ENCODE peak calls at places on chromosome 15, in five cellular contexts. D, J, M, B and X are unnamed samples.

GRCh38 chr15:61921093-61921492 is 139.2 kb downstream of the VPS13C start:
- ATAC-seq in D (no peak), J (no peak), M (no peak), B (no peak), X (no peak)

GRCh38 chr15:54803987-54804386 is 392.8 kb downstream of the RSL24D1 start:
- ATAC-seq in D (no peak), J (no peak), M (no peak), B (no peak), X (no peak)

GRCh38 chr15:38598749-38599148 is 34.1 kb upstream of the RASGRP1 start:
- ATAC-seq in D (no peak), J (no peak), M (peak), B (no peak), X (peak)

GRCh38 chr15:100880139-100880896 is 687 bp downstream of the ALDH1A3 start:
- ATAC-seq in D (peak), J (peak), M (no peak), B (no peak), X (no peak)

GRCh38 chr15:80208758-80209734 is 43.0 kb downstream of the CTXND1 start:
- ATAC-seq in D (no peak), J (no peak), M (no peak), B (no peak), X (no peak)

GRCh38 chr15:99502661-99503060 is 63.1 kb upstream of the MEF2A start:
- ATAC-seq in D (no peak), J (no peak), M (no peak), B (no peak), X (no peak)

GRCh38 chr15:25542648-25543047 is 103.8 kb upstream of the UBE3A start:
- ATAC-seq in D (no peak), J (no peak), M (no peak), B (no peak), X (no peak)

GRCh38 chr15:63968122-63968524 is 78.2 kb downstream of the DAPK2 start:
- ATAC-seq in D (peak), J (peak), M (no peak), B (peak), X (no peak)

GRCh38 chr15:35697549-35698299 is 151.8 kb upstream of the DPH6 start:
- ATAC-seq in D (peak), J (peak), M (no peak), B (peak), X (peak)

GRCh38 chr15:68285243-68285980 is 7.9 kb downstream of the FEM1B start:
- ATAC-seq in D (peak), J (no peak), M (no peak), B (peak), X (no peak)

GRCh38 chr15:78340243-78341056 is at the start of gene CRABP1:
- ATAC-seq in D (peak), J (no peak), M (no peak), B (peak), X (no peak)

GRCh38 chr15:25846377-25846776 is 16.8 kb downstream of the ATP10A start:
- ATAC-seq in D (peak), J (peak), M (peak), B (no peak), X (no peak)

GRCh38 chr15:57324590-57324890 is 51.8 kb upstream of the CGNL1 start:
- ATAC-seq in D (no peak), J (no peak), M (no peak), B (no peak), X (no peak)

GRCh38 chr15:35000511-35000910 is 12.4 kb upstream of the ZNF770 start:
- ATAC-seq in D (no peak), J (no peak), M (no peak), B (no peak), X (peak)

GRCh38 chr15:66654718-66655375 is 47.2 kb upstream of the SMAD6 start:
- ATAC-seq in D (peak), J (peak), M (no peak), B (peak), X (peak)

GRCh38 chr15:90419738-90420487 is 31.9 kb downstream of the IQGAP1 start:
- ATAC-seq in D (peak), J (peak), M (no peak), B (peak), X (peak)

GRCh38 chr15:85865070-85865684 is 70.5 kb upstream of the KLHL25 start:
- ATAC-seq in D (peak), J (peak), M (no peak), B (peak), X (no peak)

GRCh38 chr15:43330780-43331086 is 360 bp upstream of the LCMT2 start:
- ATAC-seq in D (no peak), J (no peak), M (peak), B (no peak), X (no peak)

GRCh38 chr15:25783607-25784131 is 79.5 kb downstream of the ATP10A start:
- ATAC-seq in D (no peak), J (peak), M (no peak), B (no peak), X (no peak)

GRCh38 chr15:46111730-46112129 is 476.9 kb downstream of the SQOR start:
- ATAC-seq in D (no peak), J (peak), M (no peak), B (no peak), X (no peak)

GRCh38 chr15:80483656-80484055 is 79.5 kb downstream of the ARNT2 start:
- ATAC-seq in D (no peak), J (peak), M (no peak), B (no peak), X (no peak)

GRCh38 chr15:64699767-64700388 is 75.5 kb downstream of the RBPMS2 start:
- ATAC-seq in D (no peak), J (peak), M (no peak), B (no peak), X (peak)

GRCh38 chr15:48785195-48785594 is 25.7 kb downstream of the CEP152 start:
- ATAC-seq in D (no peak), J (no peak), M (no peak), B (no peak), X (no peak)

GRCh38 chr15:85331666-85332261 is 48.6 kb upstream of the AKAP13 start:
- ATAC-seq in D (no peak), J (peak), M (peak), B (no peak), X (peak)

GRCh38 chr15:67307156-67307555 is 52.6 kb downstream of the IQCH start:
- ATAC-seq in D (no peak), J (no peak), M (no peak), B (no peak), X (no peak)

GRCh38 chr15:99135194-99135593 is 30.3 kb downstream of the SYNM start:
- ATAC-seq in D (no peak), J (no peak), M (no peak), B (no peak), X (no peak)